ENCODE peak calls at places on chromosomes 13 and 19, in eight cellular contexts. O, U, S, R, T, Y, W and J are unnamed samples.

GRCh38 chr19:18419699-18420460 is 682 bp downstream of the SSBP4 start:
- DNase-seq in T (no peak), S (peak; percentile 53), U (no peak), Y (no peak), W (peak; percentile 74), O (no peak), R (peak; percentile 66), J (peak; percentile 64)

GRCh38 chr13:110308377-110309158 is 1.5 kb downstream of the COL4A2 start:
- DNase-seq in S (peak; percentile 50), U (no peak), W (peak; percentile 69), T (no peak), Y (no peak), R (no peak), O (no peak), J (no peak)

GRCh38 chr19:48713041-48713863 is 6.3 kb downstream of the MAMSTR start:
- DNase-seq in S (peak; percentile 27), T (peak; percentile 31), Y (no peak), W (no peak), O (no peak), U (no peak), R (no peak), J (no peak)

GRCh38 chr13:39038569-39038898 is 278 bp downstream of the NHLRC3 start:
- DNase-seq in S (no peak), T (no peak), Y (no peak), O (no peak), W (peak; percentile 46), R (no peak), U (no peak), J (no peak)

GRCh38 chr19:2695288-2695866 is 7.1 kb downstream of the GNG7 start:
- DNase-seq in Y (peak; percentile 60), W (no peak), R (no peak), U (no peak), S (peak; percentile 58), T (no peak), O (no peak), J (no peak)

GRCh38 chr13:50080158-50080855 is 65.1 kb downstream of the KCNRG start:
- DNase-seq in Y (no peak), U (no peak), R (no peak), O (no peak), T (peak; percentile 52), W (peak; percentile 41), S (peak; percentile 23), J (no peak)

GRCh38 chr13:18953139-18953930 is 228.3 kb downstream of the TUBA3C start:
- DNase-seq in R (no peak), Y (no peak), T (no peak), S (no peak), W (no peak), U (no peak), O (no peak), J (no peak)

GRCh38 chr19:11457115-11457514 is 21.7 kb downstream of the PRKCSH start:
- DNase-seq in R (no peak), S (no peak), T (no peak), Y (no peak), U (no peak), W (no peak), O (no peak), J (no peak)

GRCh38 chr19:10514211-10515145 is 2.8 kb downstream of the S1PR5 start:
- DNase-seq in S (no peak), U (no peak), O (no peak), Y (no peak), W (no peak), T (no peak), R (no peak), J (no peak)

GRCh38 chr19:33191501-33191900 is 2.6 kb upstream of the LRP3 start:
- DNase-seq in U (no peak), O (no peak), T (no peak), W (no peak), S (no peak), Y (no peak), R (no peak), J (no peak)

GRCh38 chr19:52557231-52557995 is 12.7 kb upstream of the ZNF701 start:
- DNase-seq in U (no peak), Y (no peak), T (no peak), W (no peak), R (no peak), S (no peak), O (no peak), J (no peak)
- H3K9me3 ChIP-seq in U (peaks cover 40% of the 10 kb centered on the region), Y (peaks cover 97% of the 10 kb centered on the region), T (peaks cover 70% of the 10 kb centered on the region), W (peaks cover 23% of the 10 kb centered on the region), R (peaks cover 92% of the 10 kb centered on the region), S (peaks cover 8% of the 10 kb centered on the region), O (peaks cover 93% of the 10 kb centered on the region), J (peaks cover 21% of the 10 kb centered on the region)

GRCh38 chr19:14091086-14091884 is 734 bp upstream of the SAMD1 start:
- DNase-seq in O (no peak), Y (no peak), T (peak; percentile 64), W (peak; percentile 84), S (no peak), R (peak; percentile 60), U (no peak), J (no peak)
- TF ChIP-seq CTCF in O (peak; percentile 22), Y (peak; percentile 37), T (peak; percentile 16), W (no peak), S (peak; percentile 31), R (peak; percentile 15), U (peak; percentile 21), J (peak; percentile 33)

GRCh38 chr13:33233547-33233946 is 52.0 kb downstream of the STARD13 start:
- DNase-seq in U (no peak), T (no peak), W (no peak), S (peak; percentile 45), Y (peak; percentile 67), R (peak; percentile 70), O (no peak), J (no peak)
- H3K4me1 ChIP-seq in U (no peaks in the 10 kb centered on the region), T (peaks cover 38% of the 10 kb centered on the region), W (no peaks in the 10 kb centered on the region), S (peaks cover 48% of the 10 kb centered on the region), Y (peaks cover 96% of the 10 kb centered on the region), R (peaks cover 61% of the 10 kb centered on the region), O (peaks cover 35% of the 10 kb centered on the region), J (peaks cover 65% of the 10 kb centered on the region)

DNA sequence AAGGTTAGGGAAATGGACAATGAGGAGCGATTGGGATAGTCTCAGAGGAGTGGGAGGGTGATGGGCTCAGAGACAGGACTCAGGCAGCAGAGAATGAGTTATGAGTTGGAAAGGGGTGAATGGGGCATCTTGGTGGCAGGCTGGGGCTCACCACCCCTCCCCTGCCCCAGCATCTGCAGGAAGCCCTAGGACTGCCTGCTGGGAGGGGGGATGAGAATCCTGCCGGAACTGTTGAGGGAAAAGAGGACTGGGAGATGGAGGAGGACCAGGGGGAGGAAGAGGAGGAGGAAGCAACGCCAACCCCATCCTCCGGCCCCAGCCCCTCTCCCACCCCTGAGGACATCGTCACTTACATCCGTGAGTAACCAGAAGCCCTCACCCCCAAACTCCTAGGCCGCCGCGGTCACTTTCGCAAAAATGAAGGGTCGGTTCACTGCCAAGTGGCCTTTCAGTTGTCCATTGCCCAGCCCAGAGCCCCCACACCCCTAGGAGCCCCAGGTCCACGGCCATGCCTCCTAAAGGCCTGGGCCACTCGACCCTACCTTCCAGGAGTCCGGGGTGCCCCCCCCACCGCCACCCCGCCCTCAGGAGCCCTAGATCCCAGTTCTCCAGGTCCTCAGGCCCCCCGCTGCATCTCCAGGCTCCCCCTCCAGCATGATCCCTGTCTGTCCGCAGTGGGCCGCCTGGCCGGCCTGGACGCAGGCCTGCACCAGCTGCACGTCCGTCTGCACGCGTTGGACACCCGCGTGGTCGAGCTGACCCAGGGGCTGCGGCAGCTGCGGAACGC is 764 bp downstream of the CLEC11A start:
- DNase-seq in W (no peak), U (no peak), Y (no peak), O (no peak), R (no peak), S (no peak), T (no peak), J (no peak)
- H3K9me3 ChIP-seq in W (no peaks in the 10 kb centered on the region), U (peaks cover 1% of the 10 kb centered on the region), Y (no peaks in the 10 kb centered on the region), O (no peaks in the 10 kb centered on the region), R (no peaks in the 10 kb centered on the region), S (no peaks in the 10 kb centered on the region), T (no peaks in the 10 kb centered on the region), J (no peaks in the 10 kb centered on the region)

GRCh38 chr13:43905435-43906031 is 25.8 kb downstream of the LACC1 start:
- DNase-seq in O (no peak), U (no peak), Y (no peak), T (peak; percentile 77), S (no peak), R (no peak), W (peak; percentile 44), J (no peak)
- TF ChIP-seq CTCF in O (peak; percentile 76), U (peak; percentile 74), Y (peak; percentile 86), T (peak; percentile 81), S (peak; percentile 83), R (peak; percentile 83), W (peak; percentile 63), J (peak; percentile 82)

GRCh38 chr19:39953915-39954314 is 17.1 kb upstream of the PSMC4 start:
- DNase-seq in U (no peak), O (no peak), S (no peak), Y (no peak), T (no peak), W (peak; percentile 9), R (no peak), J (no peak)
- H3K4me1 ChIP-seq in U (peaks cover 12% of the 10 kb centered on the region), O (no peaks in the 10 kb centered on the region), S (no peaks in the 10 kb centered on the region), Y (no peaks in the 10 kb centered on the region), T (no peaks in the 10 kb centered on the region), W (no peaks in the 10 kb centered on the region), R (peaks cover 14% of the 10 kb centered on the region), J (no peaks in the 10 kb centered on the region)

GRCh38 chr19:55855160-55855559 is 18.8 kb downstream of the NLRP4 start:
- DNase-seq in S (no peak), R (no peak), T (no peak), O (no peak), U (peak; percentile 27), W (no peak), Y (no peak), J (no peak)
- H3K9me3 ChIP-seq in S (no peaks in the 10 kb centered on the region), R (no peaks in the 10 kb centered on the region), T (peaks cover 26% of the 10 kb centered on the region), O (no peaks in the 10 kb centered on the region), U (peaks cover 6% of the 10 kb centered on the region), W (no peaks in the 10 kb centered on the region), Y (no peaks in the 10 kb centered on the region), J (no peaks in the 10 kb centered on the region)

GRCh38 chr19:42420055-42420544 is 7.1 kb downstream of the LIPE start:
- DNase-seq in Y (no peak), R (peak; percentile 65), S (no peak), W (peak; percentile 69), U (no peak), O (no peak), T (peak; percentile 78), J (peak; percentile 63)
- TF ChIP-seq CTCF in Y (peak; percentile 65), R (peak; percentile 67), S (peak; percentile 55), W (peak; percentile 49), U (peak; percentile 97), O (peak; percentile 28), T (peak; percentile 60), J (peak; percentile 70)

DNA sequence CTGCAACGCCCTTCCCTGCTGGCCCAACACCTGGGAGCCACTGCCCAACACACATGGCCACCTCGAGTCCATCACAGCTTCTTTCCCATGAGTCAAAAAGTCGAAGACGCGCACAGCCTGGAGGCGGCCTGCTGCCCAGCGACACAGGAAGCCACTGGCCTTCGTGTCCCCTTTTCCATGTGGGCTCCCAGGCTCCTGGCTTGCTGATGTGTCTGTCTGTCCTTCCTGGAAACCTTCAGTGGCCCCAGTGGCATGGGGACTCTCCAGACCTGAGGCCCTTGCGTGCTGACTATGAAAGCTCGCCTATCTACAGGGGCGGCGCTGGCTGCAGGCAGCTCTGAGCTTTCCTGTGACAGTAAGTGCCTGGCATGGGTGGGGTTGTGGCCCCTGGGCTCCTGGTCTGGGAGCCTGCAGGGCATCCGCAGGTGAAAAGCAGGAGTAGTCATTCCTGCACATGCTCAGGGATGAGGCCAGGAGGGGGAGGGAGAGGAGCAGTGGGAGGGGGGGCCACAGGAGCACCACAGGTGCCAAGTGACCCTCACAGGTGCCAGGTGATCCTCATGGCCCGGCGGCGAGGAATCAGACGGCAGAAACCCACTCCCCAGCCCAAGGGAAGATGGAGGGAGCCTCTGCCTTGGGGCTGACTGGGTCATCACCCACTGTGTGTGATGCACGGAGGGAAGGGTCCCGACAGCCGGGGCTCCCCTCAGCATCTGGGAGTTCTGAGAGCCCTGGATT is 27.5 kb downstream of the SH3GL1 start:
- DNase-seq in U (no peak), Y (no peak), S (no peak), R (no peak), T (no peak), O (no peak), W (no peak), J (peak; percentile 46)
- H3K4me1 ChIP-seq in U (peaks cover 90% of the 10 kb centered on the region), Y (peaks cover 100% of the 10 kb centered on the region), S (peaks cover 91% of the 10 kb centered on the region), R (peaks cover 98% of the 10 kb centered on the region), T (peaks cover 64% of the 10 kb centered on the region), O (peaks cover 97% of the 10 kb centered on the region), W (peaks cover 52% of the 10 kb centered on the region), J (peaks cover 55% of the 10 kb centered on the region)